ENCODE peak calls at places on chromosomes 7 and 10, in nine cellular contexts. One of them, this sample, is unnamed.

GRCh38 chr10:36640626-36641025 is 484.8 kb upstream of the ANKRD30A start:
- DNase-seq in fibroblast of the aortic adventitia: peak
- DNase-seq in hepatocyte: no peak
- DNase-seq in choroid plexus epithelial cell: no peak
- DNase-seq in WTC11: no peak
- DNase-seq in HFFc6: no peak
- DNase-seq in Calu3: no peak
- DNase-seq in progenitor cell of endocrine pancreas: no peak
- DNase-seq in fibroblast of mammary gland: peak
- DNase-seq in this sample: peak

GRCh38 chr10:61760943-61761824 is 98.5 kb downstream of the CABCOCO1 start:
- DNase-seq in hepatocyte: peak
- DNase-seq in choroid plexus epithelial cell: peak
- DNase-seq in progenitor cell of endocrine pancreas: no peak
- DNase-seq in Calu3: no peak
- DNase-seq in HFFc6: peak
- DNase-seq in fibroblast of the aortic adventitia: peak
- DNase-seq in fibroblast of mammary gland: peak
- DNase-seq in WTC11: no peak
- DNase-seq in this sample: peak

GRCh38 chr7:115230882-115231508 is 309.1 kb downstream of the MDFIC start:
- DNase-seq in WTC11: no peak
- DNase-seq in choroid plexus epithelial cell: peak
- DNase-seq in HFFc6: peak
- DNase-seq in progenitor cell of endocrine pancreas: no peak
- DNase-seq in fibroblast of the aortic adventitia: peak
- DNase-seq in hepatocyte: peak
- DNase-seq in Calu3: peak
- DNase-seq in fibroblast of mammary gland: peak
- DNase-seq in this sample: peak

GRCh38 chr10:49752584-49752983 is 9.5 kb downstream of the OGDHL start:
- DNase-seq in WTC11: no peak
- DNase-seq in HFFc6: no peak
- DNase-seq in hepatocyte: no peak
- DNase-seq in progenitor cell of endocrine pancreas: no peak
- DNase-seq in Calu3: no peak
- DNase-seq in fibroblast of mammary gland: no peak
- DNase-seq in fibroblast of the aortic adventitia: no peak
- DNase-seq in choroid plexus epithelial cell: no peak
- DNase-seq in this sample: no peak

GRCh38 chr7:27709137-27710075 is 30.6 kb upstream of the TAX1BP1 start:
- DNase-seq in hepatocyte: no peak
- DNase-seq in WTC11: no peak
- DNase-seq in fibroblast of the aortic adventitia: peak
- DNase-seq in choroid plexus epithelial cell: peak
- DNase-seq in HFFc6: peak
- DNase-seq in progenitor cell of endocrine pancreas: no peak
- DNase-seq in fibroblast of mammary gland: peak
- DNase-seq in Calu3: no peak
- DNase-seq in this sample: peak

GRCh38 chr10:120011359-120012132 is 119.0 kb downstream of the SEC23IP start:
- DNase-seq in hepatocyte: no peak
- DNase-seq in fibroblast of the aortic adventitia: no peak
- DNase-seq in choroid plexus epithelial cell: no peak
- DNase-seq in fibroblast of mammary gland: no peak
- DNase-seq in WTC11: peak
- DNase-seq in HFFc6: no peak
- DNase-seq in Calu3: no peak
- DNase-seq in progenitor cell of endocrine pancreas: peak
- DNase-seq in this sample: no peak

GRCh38 chr7:134470864-134471263 is 12.0 kb upstream of the AKR1B1 start:
- DNase-seq in fibroblast of the aortic adventitia: peak
- DNase-seq in hepatocyte: peak
- DNase-seq in progenitor cell of endocrine pancreas: no peak
- DNase-seq in HFFc6: peak
- DNase-seq in choroid plexus epithelial cell: peak
- DNase-seq in fibroblast of mammary gland: peak
- DNase-seq in Calu3: peak
- DNase-seq in WTC11: no peak
- DNase-seq in this sample: peak

GRCh38 chr10:33478675-33479125 is 144.2 kb upstream of the NRP1 start:
- DNase-seq in Calu3: no peak
- DNase-seq in progenitor cell of endocrine pancreas: no peak
- DNase-seq in HFFc6: no peak
- DNase-seq in hepatocyte: peak
- DNase-seq in choroid plexus epithelial cell: no peak
- DNase-seq in fibroblast of the aortic adventitia: no peak
- DNase-seq in fibroblast of mammary gland: no peak
- DNase-seq in WTC11: no peak
- DNase-seq in this sample: no peak

GRCh38 chr10:93346060-93346459 is 136.1 kb downstream of the MYOF start:
- DNase-seq in Calu3: no peak
- DNase-seq in WTC11: no peak
- DNase-seq in progenitor cell of endocrine pancreas: no peak
- DNase-seq in fibroblast of the aortic adventitia: peak
- DNase-seq in fibroblast of mammary gland: peak
- DNase-seq in hepatocyte: no peak
- DNase-seq in HFFc6: no peak
- DNase-seq in choroid plexus epithelial cell: no peak
- DNase-seq in this sample: no peak

GRCh38 chr10:834493-834892 is 97.0 kb downstream of the LARP4B start:
- DNase-seq in HFFc6: no peak
- DNase-seq in WTC11: no peak
- DNase-seq in fibroblast of the aortic adventitia: no peak
- DNase-seq in fibroblast of mammary gland: no peak
- DNase-seq in Calu3: no peak
- DNase-seq in hepatocyte: no peak
- DNase-seq in choroid plexus epithelial cell: no peak
- DNase-seq in progenitor cell of endocrine pancreas: no peak
- DNase-seq in this sample: no peak

GRCh38 chr7:131633342-131633843 is 77.0 kb upstream of the PODXL start:
- DNase-seq in choroid plexus epithelial cell: peak
- DNase-seq in Calu3: no peak
- DNase-seq in hepatocyte: no peak
- DNase-seq in fibroblast of mammary gland: peak
- DNase-seq in fibroblast of the aortic adventitia: peak
- DNase-seq in WTC11: no peak
- DNase-seq in progenitor cell of endocrine pancreas: no peak
- DNase-seq in HFFc6: peak
- DNase-seq in this sample: peak

GRCh38 chr10:73634397-73634796 is 6.9 kb downstream of the MYOZ1 start:
- DNase-seq in fibroblast of the aortic adventitia: no peak
- DNase-seq in Calu3: no peak
- DNase-seq in hepatocyte: no peak
- DNase-seq in HFFc6: no peak
- DNase-seq in choroid plexus epithelial cell: no peak
- DNase-seq in WTC11: no peak
- DNase-seq in fibroblast of mammary gland: no peak
- DNase-seq in progenitor cell of endocrine pancreas: no peak
- DNase-seq in this sample: no peak

GRCh38 chr7:156487811-156488523 is 152.6 kb upstream of the RNF32 start:
- DNase-seq in choroid plexus epithelial cell: no peak
- DNase-seq in progenitor cell of endocrine pancreas: no peak
- DNase-seq in hepatocyte: no peak
- DNase-seq in Calu3: no peak
- DNase-seq in fibroblast of mammary gland: no peak
- DNase-seq in fibroblast of the aortic adventitia: no peak
- DNase-seq in HFFc6: no peak
- DNase-seq in WTC11: no peak
- DNase-seq in this sample: no peak

GRCh38 chr7:4836206-4836661 is 25.6 kb downstream of the PAPOLB start:
- DNase-seq in fibroblast of the aortic adventitia: no peak
- DNase-seq in hepatocyte: no peak
- DNase-seq in WTC11: no peak
- DNase-seq in fibroblast of mammary gland: no peak
- DNase-seq in Calu3: no peak
- DNase-seq in progenitor cell of endocrine pancreas: no peak
- DNase-seq in choroid plexus epithelial cell: no peak
- DNase-seq in HFFc6: no peak
- DNase-seq in this sample: no peak

DNA sequence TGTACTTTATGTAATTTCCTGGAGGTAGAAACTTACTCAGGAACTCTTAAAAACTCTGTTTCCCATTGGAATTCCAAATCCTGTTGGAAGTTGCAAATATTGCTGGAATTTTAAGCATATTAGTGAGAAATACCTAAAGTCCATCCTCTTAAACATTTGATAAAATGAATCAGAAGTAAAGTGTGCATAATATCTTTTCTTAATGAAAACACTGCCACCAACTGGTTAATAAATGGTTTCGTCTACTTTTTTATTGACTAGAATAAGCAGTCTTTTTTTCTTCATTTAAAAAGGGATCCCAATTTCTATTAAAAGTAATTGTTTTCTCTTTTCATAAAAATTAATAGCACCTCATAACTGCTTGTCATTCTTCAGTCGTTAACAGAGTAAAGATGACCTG is 28.3 kb downstream of the NPS start:
- DNase-seq in fibroblast of the aortic adventitia: peak
- DNase-seq in Calu3: no peak
- DNase-seq in hepatocyte: no peak
- DNase-seq in WTC11: no peak
- DNase-seq in choroid plexus epithelial cell: peak
- DNase-seq in HFFc6: no peak
- DNase-seq in progenitor cell of endocrine pancreas: no peak
- DNase-seq in fibroblast of mammary gland: peak
- DNase-seq in this sample: no peak
- TF ChIP-seq CTCF in fibroblast of the aortic adventitia: no peak
- TF ChIP-seq CTCF in Calu3: no peak
- TF ChIP-seq CTCF in hepatocyte: peak
- TF ChIP-seq CTCF in WTC11: no peak
- TF ChIP-seq CTCF in choroid plexus epithelial cell: peak
- TF ChIP-seq CTCF in HFFc6: peak
- TF ChIP-seq CTCF in progenitor cell of endocrine pancreas: no peak
- TF ChIP-seq CTCF in fibroblast of mammary gland: peak
- TF ChIP-seq CTCF in this sample: peak

GRCh38 chr7:55189447-55189760 is 170.6 kb downstream of the EGFR start:
- DNase-seq in Calu3: no peak
- DNase-seq in HFFc6: no peak
- DNase-seq in choroid plexus epithelial cell: peak
- DNase-seq in fibroblast of mammary gland: no peak
- DNase-seq in progenitor cell of endocrine pancreas: no peak
- DNase-seq in hepatocyte: peak
- DNase-seq in fibroblast of the aortic adventitia: no peak
- DNase-seq in WTC11: no peak
- DNase-seq in this sample: no peak
- TF ChIP-seq CTCF in Calu3: no peak
- TF ChIP-seq CTCF in HFFc6: no peak
- TF ChIP-seq CTCF in choroid plexus epithelial cell: peak
- TF ChIP-seq CTCF in fibroblast of mammary gland: no peak
- TF ChIP-seq CTCF in progenitor cell of endocrine pancreas: no peak
- TF ChIP-seq CTCF in hepatocyte: peak
- TF ChIP-seq CTCF in fibroblast of the aortic adventitia: no peak
- TF ChIP-seq CTCF in WTC11: no peak
- TF ChIP-seq CTCF in this sample: no peak

DNA sequence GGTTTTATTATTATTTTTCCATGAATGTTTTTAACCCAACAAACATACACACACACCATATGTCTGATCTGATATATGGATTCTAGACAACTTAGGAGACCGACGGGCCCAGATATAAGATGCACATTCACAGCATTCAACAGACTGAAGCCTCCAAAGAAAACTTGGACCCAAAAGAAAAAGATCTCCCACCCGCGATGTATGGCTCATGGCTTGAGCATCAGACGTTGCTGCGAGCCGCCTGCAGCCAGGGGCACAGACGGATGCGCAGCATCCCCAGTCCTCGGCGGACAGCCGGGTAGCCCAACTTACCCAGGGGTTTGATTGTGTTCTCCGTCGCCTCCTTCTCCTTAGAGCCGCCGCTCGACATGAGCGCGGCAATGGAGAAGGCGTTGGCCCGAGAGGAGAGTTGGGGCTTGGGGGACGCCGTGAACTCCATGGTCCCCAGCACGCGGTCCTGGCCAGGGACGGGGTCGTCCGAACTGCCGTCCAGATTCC is 669 bp downstream of the TBX20 start:
- DNase-seq in HFFc6: no peak
- DNase-seq in WTC11: peak
- DNase-seq in fibroblast of mammary gland: no peak
- DNase-seq in progenitor cell of endocrine pancreas: no peak
- DNase-seq in Calu3: no peak
- DNase-seq in hepatocyte: no peak
- DNase-seq in choroid plexus epithelial cell: no peak
- DNase-seq in fibroblast of the aortic adventitia: peak
- DNase-seq in this sample: no peak
- TF ChIP-seq CTCF in HFFc6: no peak
- TF ChIP-seq CTCF in WTC11: no peak
- TF ChIP-seq CTCF in fibroblast of mammary gland: no peak
- TF ChIP-seq CTCF in progenitor cell of endocrine pancreas: no peak
- TF ChIP-seq CTCF in Calu3: no peak
- TF ChIP-seq CTCF in hepatocyte: no peak
- TF ChIP-seq CTCF in choroid plexus epithelial cell: no peak
- TF ChIP-seq CTCF in fibroblast of the aortic adventitia: no peak
- TF ChIP-seq CTCF in this sample: no peak

DNA sequence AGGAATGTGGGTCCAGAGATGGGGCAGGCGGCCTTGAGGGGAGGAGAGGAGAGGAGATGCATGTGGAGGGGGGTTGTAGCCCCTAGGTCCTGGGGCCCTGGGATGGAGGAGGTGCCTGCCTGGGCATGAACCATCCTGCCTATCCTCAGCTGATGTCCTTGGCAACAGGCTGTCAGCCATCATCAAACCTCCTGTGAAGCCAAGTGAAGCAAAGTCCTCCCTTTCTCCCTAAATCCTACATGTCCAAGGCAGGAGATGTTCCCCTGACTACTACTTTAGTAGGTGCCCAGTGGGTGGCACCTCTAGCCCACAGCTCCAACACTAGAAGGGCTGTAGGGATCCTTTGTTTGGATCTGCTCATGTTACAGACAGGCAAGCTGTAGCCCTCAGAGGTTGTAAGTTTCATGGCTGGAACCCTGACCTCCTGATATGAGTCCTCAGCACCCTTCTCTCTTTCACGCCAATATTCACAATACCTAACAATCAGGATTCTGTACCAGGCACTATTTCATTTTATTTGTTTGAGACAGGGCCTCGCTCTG is 66.6 kb upstream of the SYPL1 start:
- DNase-seq in HFFc6: peak
- DNase-seq in progenitor cell of endocrine pancreas: no peak
- DNase-seq in Calu3: peak
- DNase-seq in fibroblast of the aortic adventitia: peak
- DNase-seq in WTC11: no peak
- DNase-seq in fibroblast of mammary gland: peak
- DNase-seq in choroid plexus epithelial cell: peak
- DNase-seq in hepatocyte: peak
- DNase-seq in this sample: peak
- TF ChIP-seq CTCF in HFFc6: peak
- TF ChIP-seq CTCF in progenitor cell of endocrine pancreas: no peak
- TF ChIP-seq CTCF in Calu3: no peak
- TF ChIP-seq CTCF in fibroblast of the aortic adventitia: peak
- TF ChIP-seq CTCF in WTC11: no peak
- TF ChIP-seq CTCF in fibroblast of mammary gland: peak
- TF ChIP-seq CTCF in choroid plexus epithelial cell: peak
- TF ChIP-seq CTCF in hepatocyte: peak
- TF ChIP-seq CTCF in this sample: peak

GRCh38 chr7:109101332-109101731 is 531.7 kb downstream of the DNAJB9 start:
- DNase-seq in fibroblast of mammary gland: no peak
- DNase-seq in Calu3: no peak
- DNase-seq in hepatocyte: no peak
- DNase-seq in HFFc6: no peak
- DNase-seq in WTC11: no peak
- DNase-seq in progenitor cell of endocrine pancreas: no peak
- DNase-seq in fibroblast of the aortic adventitia: no peak
- DNase-seq in choroid plexus epithelial cell: no peak
- DNase-seq in this sample: no peak
- TF ChIP-seq CTCF in fibroblast of mammary gland: no peak
- TF ChIP-seq CTCF in Calu3: no peak
- TF ChIP-seq CTCF in hepatocyte: no peak
- TF ChIP-seq CTCF in HFFc6: no peak
- TF ChIP-seq CTCF in WTC11: no peak
- TF ChIP-seq CTCF in progenitor cell of endocrine pancreas: no peak
- TF ChIP-seq CTCF in fibroblast of the aortic adventitia: no peak
- TF ChIP-seq CTCF in choroid plexus epithelial cell: no peak
- TF ChIP-seq CTCF in this sample: no peak

GRCh38 chr7:33108591-33108930 is 643 bp downstream of the RP9 start:
- DNase-seq in progenitor cell of endocrine pancreas: no peak
- DNase-seq in choroid plexus epithelial cell: no peak
- DNase-seq in WTC11: no peak
- DNase-seq in fibroblast of the aortic adventitia: no peak
- DNase-seq in hepatocyte: peak
- DNase-seq in Calu3: peak
- DNase-seq in HFFc6: peak
- DNase-seq in fibroblast of mammary gland: no peak
- DNase-seq in this sample: no peak
- TF ChIP-seq CTCF in progenitor cell of endocrine pancreas: peak
- TF ChIP-seq CTCF in choroid plexus epithelial cell: peak
- TF ChIP-seq CTCF in WTC11: no peak
- TF ChIP-seq CTCF in fibroblast of the aortic adventitia: no peak
- TF ChIP-seq CTCF in hepatocyte: no peak
- TF ChIP-seq CTCF in Calu3: peak
- TF ChIP-seq CTCF in HFFc6: peak
- TF ChIP-seq CTCF in fibroblast of mammary gland: no peak
- TF ChIP-seq CTCF in this sample: peak